ENCODE peak calls at places on chromosomes 2 and 18, in four cellular contexts. One of them, this sample, is unnamed. For H3K4me1 and H3K9me3, the result is how much of the 10 kb centered on the place peaks cover.

GRCh38 chr2:197240713-197241050 is 69.9 kb downstream of the ANKRD44 start:
- DNase-seq in tibial artery: no peak
- DNase-seq in adrenal gland: no peak
- DNase-seq in heart right ventricle: no peak
- DNase-seq in this sample: no peak

GRCh38 chr2:69594341-69594740 is 49.2 kb downstream of the AAK1 start:
- DNase-seq in tibial artery: no peak
- DNase-seq in adrenal gland: no peak
- DNase-seq in heart right ventricle: no peak
- DNase-seq in this sample: no peak

GRCh38 chr18:27413495-27414401 is 228.6 kb upstream of the CHST9 start:
- DNase-seq in tibial artery: peak
- DNase-seq in adrenal gland: no peak
- DNase-seq in heart right ventricle: no peak
- DNase-seq in this sample: no peak

GRCh38 chr18:54926593-54927297 is 32.5 kb downstream of the CCDC68 start:
- DNase-seq in tibial artery: no peak
- DNase-seq in adrenal gland: no peak
- DNase-seq in heart right ventricle: no peak
- DNase-seq in this sample: no peak

GRCh38 chr2:129192841-129193253 is 786.6 kb upstream of the RAB6C start:
- DNase-seq in tibial artery: no peak
- DNase-seq in adrenal gland: peak
- DNase-seq in heart right ventricle: no peak
- DNase-seq in this sample: no peak

GRCh38 chr18:47149457-47150028 is 757 bp downstream of the HDHD2 start:
- DNase-seq in tibial artery: no peak
- DNase-seq in adrenal gland: no peak
- DNase-seq in heart right ventricle: no peak
- DNase-seq in this sample: peak

GRCh38 chr2:217902281-217903141 is 100.3 kb downstream of the TNS1 start:
- DNase-seq in tibial artery: peak
- DNase-seq in adrenal gland: peak
- DNase-seq in heart right ventricle: peak
- DNase-seq in this sample: peak

GRCh38 chr18:57542126-57542525 is 44.4 kb downstream of the FECH start:
- DNase-seq in tibial artery: no peak
- DNase-seq in adrenal gland: no peak
- DNase-seq in heart right ventricle: no peak
- DNase-seq in this sample: no peak

GRCh38 chr18:7908686-7909299 is 341.7 kb downstream of the PTPRM start:
- DNase-seq in tibial artery: no peak
- DNase-seq in adrenal gland: no peak
- DNase-seq in heart right ventricle: no peak
- DNase-seq in this sample: no peak

GRCh38 chr2:189369566-189369965 is 71.7 kb upstream of the WDR75 start:
- DNase-seq in tibial artery: no peak
- DNase-seq in adrenal gland: no peak
- DNase-seq in heart right ventricle: no peak
- DNase-seq in this sample: no peak

GRCh38 chr18:30971338-30971956 is 71.1 kb downstream of the DSC3 start:
- DNase-seq in tibial artery: no peak
- DNase-seq in adrenal gland: no peak
- DNase-seq in heart right ventricle: no peak
- DNase-seq in this sample: no peak

GRCh38 chr2:35830833-35831232 is 524.7 kb upstream of the CRIM1 start:
- DNase-seq in tibial artery: no peak
- DNase-seq in adrenal gland: no peak
- DNase-seq in heart right ventricle: no peak
- DNase-seq in this sample: no peak

GRCh38 chr18:10035306-10035991 is 121.6 kb downstream of the VAPA start:
- DNase-seq in tibial artery: no peak
- DNase-seq in adrenal gland: no peak
- DNase-seq in heart right ventricle: no peak
- DNase-seq in this sample: peak

GRCh38 chr2:149527998-149528775 is 59.4 kb downstream of the MMADHC start:
- DNase-seq in tibial artery: no peak
- DNase-seq in adrenal gland: no peak
- DNase-seq in heart right ventricle: no peak
- DNase-seq in this sample: no peak

GRCh38 chr2:137826373-137827372 is 137.6 kb upstream of the HNMT start:
- DNase-seq in tibial artery: no peak
- DNase-seq in adrenal gland: no peak
- DNase-seq in heart right ventricle: no peak
- DNase-seq in this sample: no peak

GRCh38 chr2:207123776-207124391 is 41.9 kb downstream of the KLF7 start:
- DNase-seq in tibial artery: no peak
- DNase-seq in adrenal gland: no peak
- DNase-seq in heart right ventricle: peak
- DNase-seq in this sample: no peak

GRCh38 chr2:236546561-236546961 is 23.1 kb upstream of the ACKR3 start:
- DNase-seq in tibial artery: no peak
- DNase-seq in adrenal gland: no peak
- DNase-seq in heart right ventricle: no peak
- DNase-seq in this sample: no peak

GRCh38 chr18:55522011-55522410 is 66.0 kb downstream of the TCF4 start:
- DNase-seq in tibial artery: peak
- DNase-seq in adrenal gland: peak
- DNase-seq in heart right ventricle: no peak
- DNase-seq in this sample: no peak

GRCh38 chr18:21928925-21929324 is 188.3 kb downstream of the MIB1 start:
- DNase-seq in tibial artery: no peak
- DNase-seq in adrenal gland: no peak
- DNase-seq in heart right ventricle: no peak
- DNase-seq in this sample: no peak

GRCh38 chr2:239326831-239327535 is 73.8 kb downstream of the HDAC4 start:
- DNase-seq in tibial artery: no peak
- DNase-seq in adrenal gland: peak
- DNase-seq in heart right ventricle: no peak
- DNase-seq in this sample: no peak

GRCh38 chr2:160384791-160385190 is 108.8 kb downstream of the RBMS1 start:
- DNase-seq in tibial artery: no peak
- DNase-seq in adrenal gland: no peak
- DNase-seq in heart right ventricle: no peak
- DNase-seq in this sample: no peak
- H3K4me1 ChIP-seq in tibial artery: half or more
- H3K4me1 ChIP-seq in adrenal gland: under half
- H3K4me1 ChIP-seq in heart right ventricle: half or more
- H3K4me1 ChIP-seq in this sample: under half

GRCh38 chr18:73850782-73851181 is 296.9 kb downstream of the FBXO15 start:
- DNase-seq in tibial artery: no peak
- DNase-seq in adrenal gland: no peak
- DNase-seq in heart right ventricle: no peak
- DNase-seq in this sample: no peak
- H3K9me3 ChIP-seq in tibial artery: under half
- H3K9me3 ChIP-seq in adrenal gland: under half
- H3K9me3 ChIP-seq in heart right ventricle: under half
- H3K9me3 ChIP-seq in this sample: under half

GRCh38 chr18:70368903-70369302 is 80.1 kb downstream of the SOCS6 start:
- DNase-seq in tibial artery: no peak
- DNase-seq in adrenal gland: no peak
- DNase-seq in heart right ventricle: no peak
- DNase-seq in this sample: no peak
- H3K4me1 ChIP-seq in tibial artery: under half
- H3K4me1 ChIP-seq in adrenal gland: under half
- H3K4me1 ChIP-seq in heart right ventricle: under half
- H3K4me1 ChIP-seq in this sample: under half

GRCh38 chr2:196125596-196125995 is 45.8 kb downstream of the STK17B start:
- DNase-seq in tibial artery: no peak
- DNase-seq in adrenal gland: no peak
- DNase-seq in heart right ventricle: no peak
- DNase-seq in this sample: no peak

GRCh38 chr2:196128749-196129148 is 42.6 kb downstream of the STK17B start:
- DNase-seq in tibial artery: no peak
- DNase-seq in adrenal gland: no peak
- DNase-seq in heart right ventricle: no peak
- DNase-seq in this sample: no peak

GRCh38 chr2:196131949-196132925 is 39.1 kb downstream of the STK17B start:
- DNase-seq in tibial artery: no peak
- DNase-seq in adrenal gland: no peak
- DNase-seq in heart right ventricle: no peak
- DNase-seq in this sample: peak

GRCh38 chr2:196131384-196131861 is 40.0 kb downstream of the STK17B start:
- DNase-seq in tibial artery: peak
- DNase-seq in adrenal gland: peak
- DNase-seq in heart right ventricle: no peak
- DNase-seq in this sample: peak

GRCh38 chr2:196130039-196130825 is 41.1 kb downstream of the STK17B start:
- DNase-seq in tibial artery: no peak
- DNase-seq in adrenal gland: no peak
- DNase-seq in heart right ventricle: no peak
- DNase-seq in this sample: no peak
- H3K9me3 ChIP-seq in tibial artery: under half
- H3K9me3 ChIP-seq in adrenal gland: under half
- H3K9me3 ChIP-seq in heart right ventricle: half or more
- H3K9me3 ChIP-seq in this sample: under half

GRCh38 chr18:67608909-67609308 is 92.4 kb upstream of the DSEL start:
- DNase-seq in tibial artery: no peak
- DNase-seq in adrenal gland: no peak
- DNase-seq in heart right ventricle: no peak
- DNase-seq in this sample: no peak

GRCh38 chr18:67612281-67612680 is 95.8 kb upstream of the DSEL start:
- DNase-seq in tibial artery: no peak
- DNase-seq in adrenal gland: no peak
- DNase-seq in heart right ventricle: no peak
- DNase-seq in this sample: no peak

GRCh38 chr18:67608171-67608570 is 91.7 kb upstream of the DSEL start:
- DNase-seq in tibial artery: no peak
- DNase-seq in adrenal gland: no peak
- DNase-seq in heart right ventricle: no peak
- DNase-seq in this sample: no peak
- H3K4me1 ChIP-seq in tibial artery: under half
- H3K4me1 ChIP-seq in adrenal gland: under half
- H3K4me1 ChIP-seq in heart right ventricle: under half
- H3K4me1 ChIP-seq in this sample: under half

DNA sequence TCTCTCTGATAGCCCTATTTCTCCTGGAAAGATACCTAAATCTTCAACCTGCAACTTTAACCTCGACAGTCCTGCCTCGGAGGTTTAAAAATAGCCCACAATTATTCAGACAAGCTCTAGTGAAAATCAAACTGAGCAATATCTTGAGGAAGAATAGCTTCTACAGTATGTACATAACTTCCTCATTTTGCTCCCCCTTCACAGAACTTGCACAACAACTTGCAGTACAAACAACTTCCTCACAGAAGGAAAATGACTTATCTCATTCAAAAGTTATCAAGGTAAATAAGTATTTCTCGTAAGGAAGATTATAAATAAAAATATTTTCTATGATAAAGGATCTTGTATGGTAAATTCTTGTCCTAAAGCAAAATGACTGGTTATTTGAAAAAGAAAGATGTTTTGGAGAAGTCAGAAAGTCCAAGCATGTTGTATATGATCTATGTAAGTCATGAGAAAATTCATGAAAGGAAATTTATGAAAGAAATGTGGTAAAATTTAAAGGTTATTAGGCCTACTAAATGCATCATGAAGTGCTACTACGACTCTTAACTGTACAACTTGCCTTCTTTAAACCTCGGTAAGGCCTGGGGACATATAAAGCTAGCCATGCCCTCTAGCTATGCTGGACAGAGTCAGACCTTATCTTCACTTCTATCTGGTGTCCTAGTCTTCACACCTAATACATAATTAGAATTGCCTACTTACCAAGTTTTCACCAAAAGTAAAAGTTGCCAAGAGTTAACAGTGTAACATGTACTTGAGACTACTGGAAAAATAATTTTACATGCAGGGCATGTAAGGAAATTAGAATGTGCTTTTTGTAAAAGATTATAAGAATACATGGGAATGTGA is 394.5 kb downstream of the DLGAP1 start:
- DNase-seq in tibial artery: no peak
- DNase-seq in adrenal gland: no peak
- DNase-seq in heart right ventricle: no peak
- DNase-seq in this sample: no peak
- H3K9me3 ChIP-seq in tibial artery: under half
- H3K9me3 ChIP-seq in adrenal gland: under half
- H3K9me3 ChIP-seq in heart right ventricle: under half
- H3K9me3 ChIP-seq in this sample: under half

GRCh38 chr2:1728821-1729220 is 15.5 kb downstream of the PXDN start:
- DNase-seq in tibial artery: peak
- DNase-seq in adrenal gland: no peak
- DNase-seq in heart right ventricle: no peak
- DNase-seq in this sample: peak

GRCh38 chr2:1729264-1729663 is 15.1 kb downstream of the PXDN start:
- DNase-seq in tibial artery: no peak
- DNase-seq in adrenal gland: no peak
- DNase-seq in heart right ventricle: no peak
- DNase-seq in this sample: no peak

GRCh38 chr2:1731963-1732768 is 12.1 kb downstream of the PXDN start:
- DNase-seq in tibial artery: peak
- DNase-seq in adrenal gland: no peak
- DNase-seq in heart right ventricle: peak
- DNase-seq in this sample: no peak

GRCh38 chr2:1730047-1730937 is 14.0 kb downstream of the PXDN start:
- DNase-seq in tibial artery: peak
- DNase-seq in adrenal gland: no peak
- DNase-seq in heart right ventricle: peak
- DNase-seq in this sample: peak

GRCh38 chr2:1731512-1731962 is 12.8 kb downstream of the PXDN start:
- DNase-seq in tibial artery: peak
- DNase-seq in adrenal gland: no peak
- DNase-seq in heart right ventricle: no peak
- DNase-seq in this sample: no peak
- H3K4me1 ChIP-seq in tibial artery: half or more
- H3K4me1 ChIP-seq in adrenal gland: under half
- H3K4me1 ChIP-seq in heart right ventricle: under half
- H3K4me1 ChIP-seq in this sample: under half

This sample was measured in Caco-2.